ENCODE peak calls at places on chromosomes 2 and 18, in five cellular contexts. V is central memory CD4-positive, alpha-beta T cell; D is GM20000; L is astrocyte of the spinal cord; Q is amygdala. P is an unnamed sample.

GRCh38 chr2:241410739-241411176 is 54.7 kb downstream of the FARP2 start:
- DNase-seq in V (no peak), D (no peak), L (peak; percentile 77), Q (no peak), P (no peak)

GRCh38 chr18:61336766-61337165 is 3.5 kb downstream of the CDH20 start:
- DNase-seq in V (no peak), D (no peak), L (no peak), Q (peak; percentile 25), P (no peak)

GRCh38 chr18:9874730-9875129 is 11.0 kb upstream of the TXNDC2 start:
- DNase-seq in V (no peak), D (no peak), L (no peak), Q (no peak), P (no peak)

GRCh38 chr18:63848159-63848558 is 39.3 kb upstream of the SERPINB2 start:
- DNase-seq in V (no peak), D (peak; percentile 13), L (peak; percentile 72), Q (no peak), P (peak; percentile 32)

GRCh38 chr2:39241588-39241987 is 2.2 kb downstream of the CDKL4 start:
- DNase-seq in V (no peak), D (no peak), L (no peak), Q (no peak), P (no peak)

GRCh38 chr2:140502951-140503630 is 1627.7 kb downstream of the LRP1B start:
- DNase-seq in V (no peak), D (no peak), L (peak; percentile 95), Q (no peak), P (no peak)

GRCh38 chr2:179751184-179751809 is 110.1 kb downstream of the ZNF385B start:
- DNase-seq in V (no peak), D (peak; percentile 29), L (peak; percentile 45), Q (no peak), P (peak; percentile 50)

GRCh38 chr2:3242747-3243369 is 134.8 kb downstream of the EIPR1 start:
- DNase-seq in V (peak; percentile 72), D (no peak), L (no peak), Q (no peak), P (no peak)

GRCh38 chr2:217897816-217898806 is 104.7 kb downstream of the TNS1 start:
- DNase-seq in V (no peak), D (no peak), L (no peak), Q (peak; percentile 76), P (no peak)

GRCh38 chr2:122307772-122308171 is 552.3 kb downstream of the TSN start:
- DNase-seq in V (no peak), D (no peak), L (no peak), Q (no peak), P (peak; percentile 48)

GRCh38 chr2:40431600-40431955 is 20.3 kb downstream of the SLC8A1 start:
- DNase-seq in V (no peak), D (no peak), L (peak; percentile 81), Q (no peak), P (no peak)

GRCh38 chr2:7363906-7364305 is 446.7 kb downstream of the RNF144A start:
- DNase-seq in V (no peak), D (no peak), L (no peak), Q (no peak), P (no peak)

GRCh38 chr2:206396216-206396615 is 47.1 kb upstream of the ADAM23 start:
- DNase-seq in V (no peak), D (no peak), L (no peak), Q (no peak), P (no peak)

GRCh38 chr2:191250400-191250799 is 5.2 kb downstream of the MYO1B start:
- DNase-seq in V (no peak), D (no peak), L (peak; percentile 37), Q (no peak), P (no peak)

GRCh38 chr2:179817181-179817841 is 44.1 kb downstream of the ZNF385B start:
- DNase-seq in V (no peak), D (no peak), L (peak; percentile 13), Q (no peak), P (peak; percentile 64)